ENCODE peak calls at places on chromosome 6, in eight cellular contexts. X, Z, N, D, T, Y, Q and I are unnamed samples.

GRCh38 chr6:11622156-11622555 is 84.6 kb downstream of the TMEM170B start:
- DNase-seq in X (no peak), T (no peak), Z (no peak), Q (no peak), Y (no peak), N (no peak), D (no peak), I (no peak)

GRCh38 chr6:82143041-82143481 is 104.5 kb downstream of the IBTK start:
- DNase-seq in X (peak; percentile 76), Z (no peak), N (no peak), D (no peak), Y (no peak), T (peak; percentile 37), Q (no peak), I (no peak)

GRCh38 chr6:5425267-5425666 is 164.0 kb downstream of the FARS2 start:
- DNase-seq in Z (no peak), Q (no peak), T (peak; percentile 15), D (no peak), X (no peak), N (no peak), Y (no peak), I (no peak)

GRCh38 chr6:64104051-64104450 is 468.4 kb downstream of the PHF3 start:
- DNase-seq in Y (no peak), N (no peak), T (no peak), X (no peak), Z (no peak), Q (no peak), D (no peak), I (no peak)

GRCh38 chr6:30981942-30982772 is 1.4 kb upstream of the MUC21 start:
- DNase-seq in X (no peak), Z (no peak), Q (no peak), D (no peak), T (peak; percentile 78), Y (peak; percentile 22), N (no peak), I (no peak)

GRCh38 chr6:24704468-24704867 is 14.5 kb downstream of the C6orf62 start:
- DNase-seq in D (no peak), Y (no peak), N (no peak), X (no peak), T (no peak), Q (no peak), Z (no peak), I (no peak)

GRCh38 chr6:145755682-145756081 is 20.4 kb upstream of the EPM2A start:
- DNase-seq in T (no peak), D (no peak), X (no peak), Q (no peak), Y (no peak), N (no peak), Z (no peak), I (no peak)

GRCh38 chr6:28609672-28610071 is 84.0 kb downstream of the GPX5 start:
- DNase-seq in N (no peak), D (no peak), Q (no peak), Y (no peak), Z (no peak), T (no peak), X (no peak), I (no peak)

GRCh38 chr6:52116605-52116948 is 29.2 kb upstream of the PKHD1 start:
- DNase-seq in Q (no peak), Z (no peak), X (no peak), Y (no peak), N (no peak), D (no peak), T (no peak), I (no peak)

GRCh38 chr6:93677297-93677965 is 258.1 kb upstream of the EPHA7 start:
- DNase-seq in Y (no peak), X (no peak), N (no peak), Z (no peak), T (no peak), Q (no peak), D (no peak), I (no peak)

DNA sequence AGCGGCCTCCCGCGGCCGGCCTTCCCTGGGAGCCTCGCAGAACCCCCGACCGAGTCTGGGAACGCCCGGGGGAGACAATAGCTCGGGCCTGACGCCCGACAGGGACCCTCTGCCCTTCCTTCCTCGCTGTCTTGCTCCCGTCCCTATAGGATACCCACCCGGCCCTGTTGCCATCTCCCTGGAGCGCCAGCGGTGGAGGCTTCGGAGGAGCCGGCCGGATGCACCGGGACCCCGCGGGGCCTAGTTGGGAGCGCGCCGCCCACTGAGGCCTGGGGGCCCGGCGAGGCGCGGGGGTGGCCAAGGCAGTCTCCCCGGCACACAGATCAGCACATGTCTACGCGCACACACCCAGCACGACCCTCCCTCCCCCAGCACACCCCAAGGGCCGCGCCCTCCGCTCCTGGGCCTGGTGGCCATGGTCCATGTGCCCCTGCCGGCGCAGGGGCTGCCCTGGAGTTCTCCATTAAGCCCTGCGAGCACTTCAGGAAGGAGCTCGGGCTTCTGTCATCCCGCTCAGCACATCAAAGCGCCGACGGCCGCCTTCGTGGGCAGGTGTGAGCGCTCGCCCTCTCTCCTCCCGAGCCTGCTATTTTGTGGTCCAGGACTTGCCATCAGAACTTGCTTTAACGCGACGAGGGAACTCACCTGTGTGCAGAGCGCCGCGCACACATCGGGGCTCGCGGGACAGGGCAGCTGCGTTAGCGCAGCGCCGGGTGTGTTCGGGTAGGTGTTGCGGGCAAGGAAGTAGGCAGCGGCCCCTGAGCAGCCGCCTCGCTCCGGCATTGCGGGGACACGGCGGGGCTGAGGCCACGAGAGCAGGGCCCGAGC is 3.7 kb downstream of the FOXF2 start:
- DNase-seq in D (no peak), Z (peak; percentile 52), Q (no peak), X (no peak), T (peak; percentile 47), Y (no peak), N (no peak), I (no peak)
- H3K27ac ChIP-seq in D (no peak overlapping the region), Z (no peak overlapping the region), Q (no peak overlapping the region), X (no peak overlapping the region), T (peak overlapping the region; percentile 91), Y (no peak overlapping the region), N (no peak overlapping the region), I (no peak overlapping the region)

GRCh38 chr6:105898286-105898685 is 187.8 kb upstream of the PRDM1 start:
- DNase-seq in D (no peak), Q (no peak), T (peak; percentile 60), N (no peak), X (no peak), Z (no peak), Y (no peak), I (no peak)

GRCh38 chr6:105896052-105896820 is 189.9 kb upstream of the PRDM1 start:
- DNase-seq in N (no peak), T (no peak), D (no peak), Y (peak; percentile 55), Z (no peak), X (no peak), Q (no peak), I (no peak)

GRCh38 chr6:105897131-105897530 is 189.0 kb upstream of the PRDM1 start:
- DNase-seq in D (no peak), T (no peak), Z (no peak), N (no peak), Y (no peak), Q (no peak), X (no peak), I (no peak)

GRCh38 chr6:105894556-105894955 is 191.6 kb upstream of the PRDM1 start:
- DNase-seq in D (no peak), X (peak; percentile 22), N (no peak), T (no peak), Q (no peak), Z (no peak), Y (no peak), I (no peak)

DNA sequence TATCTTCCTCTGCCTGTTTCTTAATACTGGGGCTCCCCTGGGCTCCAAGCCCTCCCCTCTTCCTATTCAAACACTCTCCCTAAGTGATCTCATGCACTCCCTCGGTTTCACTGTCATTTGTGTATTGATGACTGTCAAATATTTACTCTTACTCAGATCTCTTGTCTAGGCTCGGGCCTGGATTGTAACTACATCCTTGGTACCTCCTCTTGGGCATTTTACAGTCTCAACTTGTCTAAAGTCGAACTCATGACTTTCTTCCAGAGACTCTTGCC is 189.4 kb upstream of the PRDM1 start:
- DNase-seq in Y (no peak), X (no peak), Z (no peak), N (no peak), T (no peak), Q (no peak), D (no peak), I (no peak)
- H3K4me1 ChIP-seq in Y (no peaks in the 10 kb centered on the region), X (peaks cover 3% of the 10 kb centered on the region), Z (peaks cover 28% of the 10 kb centered on the region), N (no peaks in the 10 kb centered on the region), T (peaks cover 5% of the 10 kb centered on the region), Q (no peaks in the 10 kb centered on the region), D (peaks cover 6% of the 10 kb centered on the region), I (peaks cover 4% of the 10 kb centered on the region)

GRCh38 chr6:111771084-111771411 is 102.2 kb downstream of the FYN start:
- DNase-seq in X (no peak), T (no peak), Q (no peak), N (no peak), Z (no peak), Y (no peak), D (no peak), I (no peak)
- H3K27ac ChIP-seq in X (no peak overlapping the region), T (no peak overlapping the region), Q (no peak overlapping the region), N (no peak overlapping the region), Z (peak overlapping the region; percentile 2), Y (no peak overlapping the region), D (no peak overlapping the region), I (peak overlapping the region; percentile 5)

GRCh38 chr6:148345176-148345575 is 2.5 kb downstream of the SASH1 start:
- DNase-seq in Y (no peak), X (peak; percentile 40), Z (no peak), T (no peak), D (no peak), Q (no peak), N (no peak), I (no peak)
- H3K4me1 ChIP-seq in Y (peaks cover 7% of the 10 kb centered on the region), X (peaks cover 11% of the 10 kb centered on the region), Z (peaks cover 53% of the 10 kb centered on the region), T (peaks cover 7% of the 10 kb centered on the region), D (peaks cover 34% of the 10 kb centered on the region), Q (peaks cover 7% of the 10 kb centered on the region), N (peaks cover 13% of the 10 kb centered on the region), I (no peaks in the 10 kb centered on the region)

GRCh38 chr6:41504526-41505021 is 41.6 kb upstream of the FOXP4 start:
- DNase-seq in D (no peak), N (no peak), Y (peak; percentile 16), Z (no peak), X (no peak), Q (no peak), T (peak; percentile 42), I (no peak)
- H3K27ac ChIP-seq in D (peak overlapping the region; percentile 86), N (no peak overlapping the region), Y (peak overlapping the region; percentile 81), Z (peak overlapping the region; percentile 64), X (no peak overlapping the region), Q (peak overlapping the region; percentile 27), T (no peak overlapping the region), I (no peak overlapping the region)

DNA sequence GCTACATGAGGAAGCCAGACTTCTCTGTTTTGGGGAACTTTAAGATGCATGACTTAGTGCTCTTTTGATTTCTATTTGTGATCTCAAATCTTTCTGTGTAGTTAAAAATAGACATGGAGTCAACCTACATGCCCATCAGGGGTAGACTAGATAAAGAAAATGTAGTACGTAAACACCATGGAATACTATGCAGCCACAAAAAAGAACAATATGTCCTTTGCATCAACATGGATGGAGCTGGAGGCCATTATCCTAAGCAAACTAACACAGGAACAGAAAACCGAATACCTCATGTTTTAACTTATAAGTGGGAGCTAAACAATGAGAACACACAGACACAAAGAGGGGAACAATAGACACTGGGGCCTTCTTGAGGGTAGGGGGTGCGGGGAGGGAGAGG is 102.8 kb downstream of the ZDHHC14 start:
- DNase-seq in Z (no peak), Q (no peak), D (no peak), Y (no peak), T (no peak), N (no peak), X (no peak), I (no peak)
- H3K4me1 ChIP-seq in Z (peaks cover 11% of the 10 kb centered on the region), Q (peaks cover 7% of the 10 kb centered on the region), D (no peaks in the 10 kb centered on the region), Y (no peaks in the 10 kb centered on the region), T (no peaks in the 10 kb centered on the region), N (no peaks in the 10 kb centered on the region), X (peaks cover 5% of the 10 kb centered on the region), I (peaks cover 14% of the 10 kb centered on the region)